ENCODE peak calls at places on chromosomes 11 and 22, in five cellular contexts. M, L, F, U and Q are unnamed samples.

GRCh38 chr11:60334005-60334620 is 7.1 kb downstream of the MS4A6E start:
- DNase-seq in M (peak; percentile 59), L (no peak), F (peak; percentile 86), U (peak; percentile 66), Q (peak; percentile 26)

GRCh38 chr22:29245626-29246385 is 22.0 kb downstream of the RHBDD3 start:
- DNase-seq in M (peak; percentile 50), L (peak; percentile 21), F (peak; percentile 90), U (peak; percentile 64), Q (peak; percentile 79)

GRCh38 chr11:113614097-113614496 is 92.0 kb downstream of the TMPRSS5 start:
- DNase-seq in M (no peak), L (no peak), F (no peak), U (no peak), Q (no peak)

GRCh38 chr11:44334356-44335004 is 24.5 kb upstream of the ALX4 start:
- DNase-seq in M (no peak), L (no peak), F (peak; percentile 62), U (no peak), Q (no peak)

GRCh38 chr11:117458275-117459120 is 130.8 kb downstream of the CEP164 start:
- DNase-seq in M (no peak), L (no peak), F (no peak), U (peak; percentile 50), Q (no peak)

GRCh38 chr11:13486926-13487660 is 8.7 kb downstream of the PTH start:
- DNase-seq in M (peak; percentile 67), L (no peak), F (peak; percentile 19), U (peak; percentile 71), Q (no peak)

GRCh38 chr11:85810521-85810870 is 445 bp downstream of the SYTL2 start:
- DNase-seq in M (no peak), L (no peak), F (peak; percentile 17), U (no peak), Q (no peak)

GRCh38 chr11:31812392-31813241 is 1.5 kb upstream of the PAX6 start:
- DNase-seq in M (no peak), L (no peak), F (no peak), U (no peak), Q (no peak)

GRCh38 chr11:118914178-118914918 is 11.4 kb downstream of the BCL9L start:
- DNase-seq in M (peak; percentile 51), L (no peak), F (no peak), U (no peak), Q (peak; percentile 77)